ENCODE peak calls at places on chromosomes 7 and 10, in six cellular contexts. E, S, W, R, T and H are unnamed samples.

GRCh38 chr7:12746211-12746610 is 58.8 kb downstream of the ARL4A start:
- DNase-seq in R (no peak), T (no peak), W (peak; percentile 5), E (no peak), S (no peak), H (no peak)

GRCh38 chr7:4633012-4633411 is 49.1 kb upstream of the FOXK1 start:
- DNase-seq in E (no peak), S (peak; percentile 41), T (no peak), W (no peak), R (no peak), H (no peak)

GRCh38 chr10:48363617-48364355 is 57.3 kb downstream of the MAPK8 start:
- DNase-seq in R (no peak), E (no peak), T (peak; percentile 52), W (peak; percentile 70), S (peak; percentile 55), H (no peak)

GRCh38 chr10:72310636-72311035 is 36.9 kb downstream of the DDIT4 start:
- DNase-seq in E (no peak), W (no peak), S (no peak), R (no peak), T (no peak), H (no peak)

GRCh38 chr10:71821909-71822763 is 28.9 kb downstream of the PSAP start:
- DNase-seq in E (no peak), S (peak; percentile 78), R (no peak), W (no peak), T (no peak), H (no peak)

GRCh38 chr10:23053036-23053435 is 42.3 kb upstream of the MSRB2 start:
- DNase-seq in S (no peak), W (no peak), R (no peak), T (no peak), E (no peak), H (peak; percentile 61)

GRCh38 chr7:134865001-134865845 is 85.8 kb downstream of the CALD1 start:
- DNase-seq in S (peak; percentile 64), T (no peak), R (no peak), E (peak; percentile 44), W (peak; percentile 20), H (no peak)

GRCh38 chr10:60645928-60646433 is 132.3 kb upstream of the CDK1 start:
- DNase-seq in R (no peak), W (no peak), S (no peak), T (no peak), E (no peak), H (no peak)

GRCh38 chr7:93226310-93226709 is at the start of gene HEPACAM2:
- DNase-seq in E (no peak), S (no peak), T (no peak), R (no peak), W (no peak), H (no peak)

GRCh38 chr7:122397381-122397780 is 92.8 kb upstream of the FEZF1 start:
- DNase-seq in E (no peak), S (no peak), R (no peak), W (no peak), T (no peak), H (no peak)

GRCh38 chr10:102540023-102540422 is 36.3 kb downstream of the SUFU start:
- DNase-seq in T (no peak), S (no peak), E (no peak), R (no peak), W (no peak), H (no peak)

GRCh38 chr7:2795906-2796305 is 48.2 kb downstream of the GNA12 start:
- DNase-seq in E (no peak), W (no peak), T (no peak), S (no peak), R (no peak), H (no peak)

GRCh38 chr10:3961082-3961481 is 176.1 kb upstream of the KLF6 start:
- DNase-seq in W (no peak), E (peak; percentile 76), S (no peak), T (no peak), R (no peak), H (no peak)

GRCh38 chr7:78148166-78148894 is 349.8 kb downstream of the PHTF2 start:
- DNase-seq in E (no peak), R (no peak), T (no peak), S (peak; percentile 33), W (no peak), H (no peak)

GRCh38 chr10:67602268-67602950 is 93.6 kb downstream of the CTNNA3 start:
- DNase-seq in T (no peak), R (no peak), S (peak; percentile 94), W (no peak), E (no peak), H (no peak)

GRCh38 chr10:61760943-61761824 is 98.5 kb downstream of the CABCOCO1 start:
- DNase-seq in S (peak; percentile 91), R (no peak), E (no peak), T (no peak), W (no peak), H (no peak)

GRCh38 chr10:131926743-131927595 is 26.2 kb downstream of the PPP2R2D start:
- DNase-seq in S (no peak), E (no peak), T (no peak), R (no peak), W (no peak), H (no peak)

GRCh38 chr10:70575874-70576802 is 26.4 kb downstream of the PRF1 start:
- DNase-seq in S (peak; percentile 73), R (no peak), T (peak; percentile 72), W (no peak), E (peak; percentile 48), H (peak; percentile 77)

GRCh38 chr7:1749864-1750466 is 79.9 kb downstream of the ELFN1 start:
- DNase-seq in T (peak; percentile 47), S (no peak), R (no peak), E (no peak), W (no peak), H (peak; percentile 38)

GRCh38 chr10:26384600-26384999 is 53.5 kb upstream of the APBB1IP start:
- DNase-seq in S (no peak), R (no peak), W (no peak), E (no peak), T (no peak), H (no peak)

GRCh38 chr7:35652124-35652523 is 42.8 kb downstream of the HERPUD2 start:
- DNase-seq in T (no peak), W (no peak), R (no peak), S (no peak), E (no peak), H (no peak)

GRCh38 chr7:132836746-132837145 is 245.1 kb downstream of the CHCHD3 start:
- DNase-seq in E (no peak), W (no peak), T (no peak), R (no peak), S (peak; percentile 56), H (no peak)

GRCh38 chr10:127679642-127680255 is 57.2 kb upstream of the FOXI2 start:
- DNase-seq in S (no peak), R (no peak), T (no peak), W (peak; percentile 21), E (no peak), H (no peak)

GRCh38 chr10:58647770-58648169 is 135.1 kb downstream of the BICC1 start:
- DNase-seq in W (no peak), R (no peak), E (no peak), S (peak; percentile 88), T (no peak), H (no peak)

GRCh38 chr7:54827719-54828118 is 68.7 kb upstream of the SEC61G start:
- DNase-seq in W (no peak), E (no peak), R (no peak), S (no peak), T (no peak), H (no peak)

GRCh38 chr10:55146032-55146431 is 345.0 kb upstream of the PCDH15 start:
- DNase-seq in R (no peak), T (no peak), W (no peak), S (peak; percentile 78), E (no peak), H (no peak)

GRCh38 chr10:103765981-103766380 is 89.4 kb downstream of the SH3PXD2A start:
- DNase-seq in R (peak; percentile 62), E (peak; percentile 84), T (no peak), S (no peak), W (no peak), H (no peak)

GRCh38 chr7:2702594-2702957 is 14.6 kb downstream of the AMZ1 start:
- DNase-seq in W (no peak), T (no peak), S (no peak), E (no peak), R (no peak), H (no peak)

DNA sequence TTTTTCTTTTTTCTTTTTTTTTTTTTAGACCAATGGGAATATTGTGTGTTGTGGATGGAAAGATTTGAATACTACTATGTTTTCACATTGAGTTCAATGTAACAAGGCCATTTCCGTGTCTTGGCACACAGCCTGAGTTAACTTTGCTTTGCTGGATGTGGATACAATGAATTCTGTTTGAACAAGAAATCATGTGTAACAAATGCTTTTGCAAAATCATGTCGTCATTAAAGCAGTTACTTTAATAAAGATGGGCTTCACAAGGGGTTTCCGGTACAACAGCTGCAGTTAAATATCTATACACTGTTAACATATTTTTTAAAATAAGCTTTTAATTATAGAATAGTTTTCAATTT is 13.5 kb upstream of the ENTPD1 start:
- DNase-seq in W (no peak), S (peak; percentile 41), E (no peak), T (peak; percentile 67), R (peak; percentile 54), H (no peak)
- H3K4me1 ChIP-seq in W (peaks cover 6% of the 10 kb centered on the region), S (peaks cover 16% of the 10 kb centered on the region), E (no peaks in the 10 kb centered on the region), T (no peaks in the 10 kb centered on the region), R (no peaks in the 10 kb centered on the region), H (peaks cover 24% of the 10 kb centered on the region)

GRCh38 chr10:36720931-36721330 is 404.5 kb upstream of the ANKRD30A start:
- DNase-seq in E (no peak), W (no peak), T (no peak), S (no peak), R (no peak), H (no peak)
- TF ChIP-seq CTCF in E (no peak), W (no peak), T (no peak), S (no peak), R (no peak), H (no peak)

GRCh38 chr7:106772655-106773108 is 92.4 kb upstream of the PIK3CG start:
- DNase-seq in S (peak; percentile 93), R (no peak), T (no peak), W (no peak), E (no peak), H (no peak)
- H3K4me1 ChIP-seq in S (peaks cover 46% of the 10 kb centered on the region), R (no peaks in the 10 kb centered on the region), T (no peaks in the 10 kb centered on the region), W (no peaks in the 10 kb centered on the region), E (peaks cover 9% of the 10 kb centered on the region), H (peaks cover 9% of the 10 kb centered on the region)

GRCh38 chr10:79025113-79025832 is 43.5 kb upstream of the ZMIZ1 start:
- DNase-seq in S (no peak), E (peak; percentile 81), T (peak; percentile 25), R (peak; percentile 61), W (peak; percentile 41), H (peak; percentile 39)

GRCh38 chr10:79026341-79026761 is 42.4 kb upstream of the ZMIZ1 start:
- DNase-seq in S (no peak), R (no peak), T (no peak), E (peak; percentile 16), W (no peak), H (peak; percentile 28)

GRCh38 chr10:79027147-79028055 is 41.4 kb upstream of the ZMIZ1 start:
- DNase-seq in E (peak; percentile 81), R (no peak), T (no peak), W (no peak), S (no peak), H (peak; percentile 47)

GRCh38 chr10:79028056-79028430 is 40.7 kb upstream of the ZMIZ1 start:
- DNase-seq in R (no peak), W (no peak), T (no peak), E (no peak), S (no peak), H (no peak)

DNA sequence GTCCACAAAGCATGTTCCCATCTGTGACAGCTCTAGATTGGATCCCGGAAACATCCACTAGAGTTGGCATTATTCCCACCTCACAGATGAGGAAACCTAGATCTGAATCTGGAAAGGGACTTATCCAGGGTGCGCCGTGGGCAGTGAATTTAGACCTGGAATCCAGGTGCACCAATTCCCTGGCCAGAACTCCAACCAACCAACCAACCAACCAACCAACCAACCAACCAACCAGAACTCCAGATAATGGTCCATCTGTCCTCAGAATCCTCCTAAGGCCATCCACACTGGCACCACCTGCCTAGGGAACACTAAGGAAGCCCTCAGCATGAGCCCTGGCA is 42.0 kb upstream of the ZMIZ1 start:
- DNase-seq in E (peak; percentile 8), T (no peak), W (no peak), S (no peak), R (no peak), H (no peak)
- TF ChIP-seq CTCF in E (no peak), T (no peak), W (no peak), S (no peak), R (no peak), H (no peak)